ENCODE peak calls at places on chromosome 3, in five cellular contexts. B is psoas muscle, F is GM12864, U is astrocyte of the spinal cord, M is SK-N-SH. W is an unnamed sample.

GRCh38 chr3:14890470-14890869 is 56.9 kb upstream of the NR2C2 start:
- DNase-seq in B (no peak), F (no peak), U (no peak), M (no peak), W (no peak)

GRCh38 chr3:128289534-128289933 is 136.3 kb downstream of the EEFSEC start:
- DNase-seq in B (no peak), F (no peak), U (no peak), M (no peak), W (no peak)

GRCh38 chr3:112199622-112200316 is 66.7 kb upstream of the GCSAM start:
- DNase-seq in B (no peak), F (no peak), U (peak), M (no peak), W (no peak)

GRCh38 chr3:79651536-79652065 is 116.2 kb downstream of the ROBO1 start:
- DNase-seq in B (no peak), F (no peak), U (peak), M (no peak), W (no peak)

GRCh38 chr3:73718326-73719110 is 93.8 kb upstream of the PDZRN3 start:
- DNase-seq in B (no peak), F (no peak), U (no peak), M (no peak), W (no peak)

GRCh38 chr3:197305854-197306253 is 7.4 kb upstream of the DLG1 start:
- DNase-seq in B (no peak), F (peak), U (peak), M (no peak), W (peak)

GRCh38 chr3:161221881-161222600 is 930 bp downstream of the NMD3 start:
- DNase-seq in B (no peak), F (no peak), U (peak), M (peak), W (peak)

GRCh38 chr3:129746629-129747028 is 140.2 kb upstream of the PLXND1 start:
- DNase-seq in B (no peak), F (no peak), U (no peak), M (no peak), W (no peak)

GRCh38 chr3:152260026-152260425 is 8.7 kb upstream of the MBNL1 start:
- DNase-seq in B (no peak), F (no peak), U (peak), M (no peak), W (no peak)

GRCh38 chr3:129690406-129690805 is 83.9 kb upstream of the PLXND1 start:
- DNase-seq in B (no peak), F (peak), U (peak), M (peak), W (peak)

GRCh38 chr3:125054436-125055164 is 1.2 kb downstream of the HEG1 start:
- DNase-seq in B (no peak), F (peak), U (peak), M (peak), W (peak)

GRCh38 chr3:33115024-33115768 is 1.4 kb downstream of the CRTAP start:
- DNase-seq in B (peak), F (no peak), U (peak), M (no peak), W (peak)

GRCh38 chr3:128624526-128625138 is 26.0 kb downstream of the RPN1 start:
- DNase-seq in B (no peak), F (no peak), U (no peak), M (no peak), W (peak)

GRCh38 chr3:143170676-143171075 is 51.1 kb downstream of the CHST2 start:
- DNase-seq in B (no peak), F (no peak), U (peak), M (no peak), W (peak)

GRCh38 chr3:186589115-186589514 is 18.6 kb downstream of the DNAJB11 start:
- DNase-seq in B (no peak), F (no peak), U (no peak), M (no peak), W (peak)
- TF ChIP-seq CTCF in B (no peak), F (peak), U (peak), M (peak), W (peak)

DNA sequence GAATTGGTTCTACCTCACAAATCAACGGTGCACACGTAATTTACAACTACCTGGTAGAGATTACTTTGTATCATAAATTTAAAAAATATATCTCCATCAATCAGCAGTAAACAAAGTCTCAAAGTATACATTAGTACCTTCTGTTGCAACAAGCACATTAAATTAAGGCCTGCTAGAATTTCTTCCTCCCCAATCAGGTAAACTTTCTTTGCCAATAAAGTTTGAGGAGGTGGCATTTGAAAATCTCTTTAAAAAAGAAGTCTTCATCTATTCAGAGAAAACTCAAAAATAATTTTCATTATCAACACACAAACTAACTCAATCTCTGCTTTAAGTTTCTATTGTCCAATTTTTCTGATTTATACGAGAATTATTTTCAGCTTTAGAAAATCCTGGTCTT is 4.4 kb downstream of the CCNL1 start:
- DNase-seq in B (no peak), F (no peak), U (no peak), M (no peak), W (no peak)
- H3K4me3 ChIP-seq in B (peak), F (no peak), U (no peak), M (peak), W (peak)

GRCh38 chr3:189790658-189791057 is 159.5 kb downstream of the TP63 start:
- DNase-seq in B (no peak), F (no peak), U (no peak), M (no peak), W (no peak)

GRCh38 chr3:189789432-189789831 is 158.2 kb downstream of the TP63 start:
- DNase-seq in B (no peak), F (no peak), U (no peak), M (no peak), W (no peak)

GRCh38 chr3:189787622-189788021 is 156.4 kb downstream of the TP63 start:
- DNase-seq in B (no peak), F (no peak), U (peak), M (no peak), W (peak)

GRCh38 chr3:189787191-189787590 is 156.0 kb downstream of the TP63 start:
- DNase-seq in B (no peak), F (no peak), U (no peak), M (no peak), W (no peak)

DNA sequence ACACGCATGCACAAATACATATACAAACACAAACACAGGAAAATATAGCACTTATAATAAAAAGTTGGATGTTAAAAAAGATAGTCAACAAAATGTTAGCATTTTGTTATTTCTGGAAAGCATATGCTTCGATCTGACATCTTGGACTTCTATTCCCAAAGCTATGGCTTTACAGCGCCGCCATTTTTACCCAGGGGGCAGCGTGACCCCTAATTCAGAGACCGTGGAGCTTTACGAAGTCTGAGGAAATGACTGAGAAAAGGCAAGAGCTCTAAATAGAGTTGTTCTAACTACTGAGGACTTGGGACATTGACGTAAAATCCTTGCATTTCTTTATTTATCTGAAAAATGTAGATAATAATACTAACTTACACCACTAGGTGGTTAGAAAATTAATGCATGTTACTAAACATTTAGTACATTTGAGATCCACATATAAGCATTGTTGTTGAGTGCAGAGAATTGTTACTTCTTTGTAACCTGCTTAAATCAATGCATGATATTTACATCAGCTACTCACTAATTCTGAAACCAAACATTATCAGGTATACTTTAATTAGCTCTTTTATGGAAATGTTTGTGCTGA is 155.4 kb downstream of the TP63 start:
- DNase-seq in B (no peak), F (no peak), U (no peak), M (no peak), W (no peak)
- TF ChIP-seq CTCF in B (no peak), F (peak), U (peak), M (peak), W (peak)

GRCh38 chr3:50341996-50342732 is 1.5 kb upstream of the RASSF1 start:
- DNase-seq in B (no peak), F (no peak), U (no peak), M (no peak), W (no peak)

GRCh38 chr3:50345586-50345985 is at the start of gene ZMYND10:
- DNase-seq in B (peak), F (no peak), U (peak), M (no peak), W (peak)

GRCh38 chr3:50342818-50343633 is 2.4 kb upstream of the RASSF1 start:
- DNase-seq in B (no peak), F (no peak), U (no peak), M (no peak), W (no peak)

GRCh38 chr3:50347187-50347813 is 1.8 kb upstream of the ZMYND10 start:
- DNase-seq in B (peak), F (no peak), U (peak), M (peak), W (peak)

GRCh38 chr3:50345008-50345407 is 524 bp downstream of the ZMYND10 start:
- DNase-seq in B (no peak), F (no peak), U (no peak), M (no peak), W (no peak)
- H3K4me3 ChIP-seq in B (peak), F (no peak), U (peak), M (no peak), W (no peak)

DNA sequence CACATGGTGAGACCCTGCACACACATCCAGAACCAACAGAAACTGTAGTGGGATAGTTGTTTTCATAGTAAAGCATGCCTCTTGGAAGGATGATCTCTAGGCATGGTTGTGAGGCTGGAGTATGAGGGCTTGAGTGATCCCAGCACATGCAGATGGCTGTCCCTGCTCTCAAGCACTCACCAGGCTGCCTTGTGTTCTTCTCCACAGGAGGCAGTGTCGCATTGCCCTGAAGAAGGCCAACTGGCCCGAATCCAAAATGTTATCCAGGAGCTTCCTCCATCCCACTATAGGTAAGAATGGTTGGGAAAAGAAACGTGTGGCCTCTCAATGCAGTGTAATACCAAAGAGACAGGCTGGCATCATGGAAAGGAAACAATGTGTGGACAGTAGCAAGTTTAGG is 82.7 kb downstream of the TMEM39A start:
- DNase-seq in B (no peak), F (no peak), U (no peak), M (no peak), W (peak)
- TF ChIP-seq CTCF in B (no peak), F (peak), U (no peak), M (peak), W (peak)

GRCh38 chr3:51759203-51759602 is 19.8 kb downstream of the IQCF6 start:
- DNase-seq in B (no peak), F (no peak), U (no peak), M (no peak), W (no peak)
- H3K4me3 ChIP-seq in B (no peak), F (no peak), U (no peak), M (no peak), W (no peak)

DNA sequence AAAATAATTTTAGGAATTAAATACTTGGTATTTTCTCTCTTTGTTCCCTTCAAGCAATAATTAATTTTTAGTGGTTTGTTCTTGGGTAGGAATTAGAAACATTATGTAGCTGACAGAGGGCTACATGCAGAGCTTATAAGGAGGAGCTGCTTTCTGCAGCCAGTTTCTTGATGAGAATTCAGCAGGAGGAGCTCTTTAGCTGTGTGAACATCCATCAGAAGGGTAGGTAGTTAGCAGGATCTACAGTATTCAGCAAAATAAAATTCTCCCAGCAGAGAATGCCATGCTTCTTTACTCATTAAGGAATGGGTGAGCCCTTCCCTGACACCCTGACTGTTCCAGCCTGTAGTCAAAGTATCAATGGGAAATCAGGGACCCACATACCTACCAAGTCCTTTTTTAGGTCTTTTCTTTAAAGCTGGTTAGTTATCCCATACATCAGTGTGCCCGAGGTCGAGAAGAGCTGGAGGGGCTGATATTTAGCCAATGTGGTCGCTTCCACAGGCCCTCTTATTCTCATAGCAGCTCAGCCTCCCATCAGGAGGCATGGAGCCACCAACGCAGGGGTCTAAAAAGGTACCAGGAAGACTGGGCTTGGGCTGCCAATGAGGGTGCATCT is 54.0 kb downstream of the KCNAB1 start:
- DNase-seq in B (no peak), F (no peak), U (peak), M (peak), W (peak)
- TF ChIP-seq CTCF in B (no peak), F (peak), U (peak), M (peak), W (peak)

GRCh38 chr3:53180305-53181023 is 19.5 kb downstream of the PRKCD start:
- DNase-seq in B (no peak), F (peak), U (no peak), M (no peak), W (no peak)
- H3K4me3 ChIP-seq in B (no peak), F (no peak), U (no peak), M (no peak), W (no peak)

GRCh38 chr3:165225604-165226003 is 29.4 kb upstream of the SLITRK3 start:
- DNase-seq in B (no peak), F (no peak), U (no peak), M (no peak), W (no peak)
- TF ChIP-seq CTCF in B (no peak), F (no peak), U (no peak), M (no peak), W (no peak)

GRCh38 chr3:49199244-49199899 is 28.0 kb downstream of the KLHDC8B start:
- DNase-seq in B (peak), F (no peak), U (peak), M (peak), W (peak)
- H3K4me3 ChIP-seq in B (peak), F (no peak), U (peak), M (no peak), W (peak)

W was measured in cardiac fibroblast.